ENCODE peak calls at places on chromosomes 7 and 10, in nine cellular contexts. M is cardiac muscle cell; E is heart left ventricle; P is PC-3; W is right cardiac atrium; Q is Peyer's patch; C is aorta; S is Panc1; T is CD8-positive, alpha-beta T cell. R is an unnamed sample. For H3K4me1 and H3K9me3, the result is how much of the 10 kb centered on the place peaks cover.

GRCh38 chr10:75295901-75296441 is 60.2 kb upstream of the COMTD1 start:
- DNase-seq in M (peak), E (no peak), S (no peak), Q (no peak), W (no peak), P (no peak), T (no peak), C (no peak), R (no peak)

GRCh38 chr10:24894309-24894708 is 58.1 kb downstream of the PRTFDC1 start:
- DNase-seq in T (peak), P (no peak), S (no peak), E (no peak), W (no peak), Q (peak), M (peak), C (peak), R (peak)

GRCh38 chr10:10092581-10092980 is 925.1 kb upstream of the CELF2 start:
- DNase-seq in P (no peak), Q (no peak), C (no peak), T (no peak), S (no peak), E (no peak), W (peak), M (peak), R (peak)

GRCh38 chr10:93274419-93274818 is 200.7 kb downstream of the CYP26A1 start:
- DNase-seq in S (no peak), M (no peak), T (no peak), W (no peak), C (no peak), P (no peak), Q (no peak), E (no peak), R (no peak)

GRCh38 chr10:95416973-95417372 is 126.2 kb upstream of the PDLIM1 start:
- DNase-seq in W (no peak), Q (no peak), S (no peak), M (no peak), E (no peak), C (no peak), T (no peak), P (no peak), R (no peak)

GRCh38 chr7:157597562-157597961 is 260.8 kb downstream of the DNAJB6 start:
- DNase-seq in Q (no peak), W (no peak), T (no peak), S (no peak), E (no peak), M (no peak), P (no peak), C (no peak), R (no peak)

GRCh38 chr10:13219685-13220670 is 14.2 kb downstream of the UCMA start:
- DNase-seq in M (peak), E (no peak), C (no peak), P (peak), S (peak), Q (no peak), W (no peak), T (no peak), R (no peak)

GRCh38 chr7:114081606-114082425 is 163.0 kb upstream of the PPP1R3A start:
- DNase-seq in C (no peak), T (no peak), P (peak), M (peak), S (peak), Q (no peak), W (no peak), E (no peak), R (no peak)

GRCh38 chr10:14429043-14429713 is 98.5 kb upstream of the FRMD4A start:
- DNase-seq in Q (no peak), M (no peak), T (no peak), W (no peak), P (no peak), C (no peak), E (no peak), S (no peak), R (no peak)

GRCh38 chr7:136677456-136678365 is 190.7 kb upstream of the CHRM2 start:
- DNase-seq in M (peak), P (peak), Q (no peak), S (no peak), E (no peak), C (no peak), W (no peak), T (no peak), R (no peak)

GRCh38 chr10:77391605-77392235 is 245.9 kb downstream of the KCNMA1 start:
- DNase-seq in C (peak), W (peak), S (peak), E (peak), Q (peak), T (no peak), M (peak), P (peak), R (peak)

GRCh38 chr7:129458171-129458570 is 23.9 kb downstream of the STRIP2 start:
- DNase-seq in T (no peak), C (no peak), S (no peak), P (no peak), W (no peak), E (no peak), Q (no peak), M (no peak), R (no peak)

GRCh38 chr10:7659560-7659959 is 7.2 kb downstream of the ITIH5 start:
- DNase-seq in Q (no peak), P (no peak), S (no peak), C (no peak), E (no peak), M (no peak), W (no peak), T (no peak), R (no peak)

GRCh38 chr10:35908451-35908850 is 266.4 kb upstream of the FZD8 start:
- DNase-seq in C (no peak), M (no peak), Q (no peak), E (no peak), W (no peak), T (no peak), P (no peak), S (no peak), R (no peak)

GRCh38 chr10:101238732-101239105 is 9.5 kb upstream of the LBX1 start:
- DNase-seq in W (no peak), P (peak), C (no peak), S (no peak), T (no peak), M (peak), Q (no peak), E (no peak), R (no peak)

GRCh38 chr7:151206914-151207313 is 3.4 kb downstream of the H2BK1 start:
- DNase-seq in W (no peak), P (no peak), M (no peak), C (no peak), T (peak), Q (no peak), E (no peak), S (no peak), R (no peak)

GRCh38 chr10:52563361-52563760 is 209.2 kb downstream of the MBL2 start:
- DNase-seq in T (no peak), P (no peak), Q (no peak), W (no peak), M (peak), S (no peak), C (no peak), E (no peak), R (no peak)

GRCh38 chr10:132446661-132447445 is 49.9 kb downstream of the PWWP2B start:
- DNase-seq in E (no peak), Q (peak), M (peak), S (no peak), P (peak), C (peak), T (peak), W (peak), R (peak)

GRCh38 chr10:48523820-48524758 is 80.8 kb downstream of the ARHGAP22 start:
- DNase-seq in C (peak), T (no peak), E (no peak), P (peak), W (no peak), S (no peak), M (peak), Q (no peak), R (no peak)

GRCh38 chr10:44039599-44039998 is 345.3 kb downstream of the CXCL12 start:
- DNase-seq in Q (no peak), T (no peak), C (no peak), E (no peak), W (no peak), P (no peak), M (peak), S (no peak), R (no peak)

GRCh38 chr7:23246540-23246939 is at the start of gene GPNMB:
- DNase-seq in Q (no peak), E (peak), C (peak), T (no peak), W (no peak), S (no peak), P (peak), M (peak), R (no peak)

GRCh38 chr10:14584643-14585042 is 190.1 kb downstream of the FAM107B start:
- DNase-seq in M (no peak), P (no peak), C (no peak), Q (no peak), S (no peak), E (no peak), W (no peak), T (no peak), R (no peak)

GRCh38 chr7:1638113-1638726 is 31.9 kb upstream of the ELFN1 start:
- DNase-seq in P (no peak), C (no peak), E (no peak), S (no peak), M (peak), Q (no peak), T (no peak), W (no peak), R (no peak)

GRCh38 chr10:103564799-103565365 is 71.4 kb downstream of the NEURL1 start:
- DNase-seq in M (peak), P (peak), E (no peak), W (no peak), S (no peak), T (peak), Q (no peak), C (no peak), R (no peak)

GRCh38 chr10:30894221-30894620 is 137.4 kb downstream of the ZNF438 start:
- DNase-seq in M (no peak), E (no peak), W (no peak), S (no peak), C (no peak), T (no peak), P (no peak), Q (no peak), R (no peak)

GRCh38 chr7:409344-410281 is 110.0 kb downstream of the PDGFA start:
- DNase-seq in W (no peak), M (no peak), P (no peak), T (no peak), E (no peak), Q (no peak), C (peak), S (no peak), R (no peak)
- H3K4me1 ChIP-seq in W (under half), M (under half), P (under half), T (under half), E (under half), Q (under half), C (under half), S (under half), R (under half)

GRCh38 chr7:74031403-74032190 is 3.6 kb downstream of the ELN start:
- DNase-seq in P (no peak), Q (no peak), W (no peak), T (no peak), E (no peak), C (no peak), S (no peak), M (no peak), R (no peak)

GRCh38 chr7:74032191-74032490 is 4.2 kb downstream of the ELN start:
- DNase-seq in M (peak), W (peak), E (peak), S (no peak), T (no peak), P (no peak), C (peak), Q (no peak), R (peak)

GRCh38 chr7:74029094-74029785 is 1.3 kb downstream of the ELN start:
- DNase-seq in Q (no peak), W (peak), T (no peak), E (no peak), P (no peak), S (no peak), M (no peak), C (peak), R (no peak)

GRCh38 chr7:74029991-74030415 is 2.0 kb downstream of the ELN start:
- DNase-seq in E (no peak), S (no peak), M (no peak), P (no peak), T (no peak), W (peak), Q (no peak), C (no peak), R (no peak)

GRCh38 chr7:74030861-74031260 is 2.9 kb downstream of the ELN start:
- DNase-seq in E (no peak), Q (no peak), T (no peak), C (no peak), W (no peak), S (no peak), P (no peak), M (no peak), R (no peak)
- H3K27ac ChIP-seq in E (peak), Q (no peak), T (no peak), C (peak), W (peak), S (no peak), P (no peak), M (no peak), R (peak)

GRCh38 chr7:15430191-15430590 is 131.6 kb downstream of the AGMO start:
- DNase-seq in E (no peak), C (no peak), W (no peak), Q (no peak), S (no peak), P (no peak), M (no peak), T (no peak), R (no peak)
- H3K9me3 ChIP-seq in E (under half), C (under half), W (under half), Q (under half), S (under half), P (under half), M (under half), T (under half), R (under half)

GRCh38 chr10:29414501-29414900 is 125.6 kb downstream of the LYZL1 start:
- DNase-seq in W (no peak), P (no peak), M (no peak), T (no peak), C (no peak), E (no peak), Q (no peak), S (no peak), R (no peak)

GRCh38 chr10:29412452-29413004 is 123.7 kb downstream of the LYZL1 start:
- DNase-seq in S (no peak), E (no peak), P (no peak), M (peak), Q (no peak), C (no peak), W (no peak), T (no peak), R (no peak)

GRCh38 chr10:29411666-29412335 is 122.9 kb downstream of the LYZL1 start:
- DNase-seq in Q (no peak), C (no peak), S (no peak), M (peak), P (no peak), T (no peak), E (no peak), W (no peak), R (no peak)

GRCh38 chr10:29417324-29417723 is 128.5 kb downstream of the LYZL1 start:
- DNase-seq in T (no peak), M (no peak), Q (no peak), S (no peak), E (no peak), P (no peak), C (no peak), W (no peak), R (no peak)

DNA sequence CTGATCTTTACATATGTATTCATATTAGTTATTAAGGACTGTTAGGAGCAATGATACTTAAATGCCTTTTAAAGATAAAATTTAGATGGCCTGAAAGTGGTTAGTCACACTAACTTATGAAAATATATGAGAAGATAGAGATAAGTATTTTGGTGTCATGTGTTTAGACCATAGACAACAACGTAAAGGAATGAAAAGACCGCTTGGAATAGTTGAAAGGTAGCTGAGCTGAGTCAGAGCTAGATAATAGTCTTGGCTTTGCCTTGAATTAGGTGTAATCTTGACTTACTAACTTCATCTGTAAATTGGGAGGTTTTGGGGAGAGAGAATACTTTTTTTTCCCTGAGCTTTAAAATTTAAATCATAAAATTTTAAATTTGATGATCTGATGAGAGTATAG is 127.0 kb downstream of the LYZL1 start:
- DNase-seq in M (peak), T (no peak), S (no peak), W (no peak), E (no peak), C (no peak), P (no peak), Q (no peak), R (no peak)
- H3K4me1 ChIP-seq in M (under half), T (under half), S (under half), W (under half), E (under half), C (under half), P (under half), Q (under half), R (under half)

GRCh38 chr10:97539523-97540200 is 32.9 kb upstream of the ANKRD2 start:
- DNase-seq in Q (no peak), P (peak), T (no peak), M (peak), C (peak), W (peak), S (no peak), E (peak), R (no peak)

GRCh38 chr10:97537186-97537869 is 35.3 kb upstream of the ANKRD2 start:
- DNase-seq in E (no peak), C (no peak), Q (no peak), W (no peak), S (no peak), P (no peak), T (no peak), M (no peak), R (no peak)

GRCh38 chr10:97538839-97539238 is 33.7 kb upstream of the ANKRD2 start:
- DNase-seq in S (no peak), P (peak), W (no peak), C (no peak), M (no peak), E (no peak), T (no peak), Q (no peak), R (no peak)

GRCh38 chr10:97540669-97541500 is 31.7 kb upstream of the ANKRD2 start:
- DNase-seq in T (no peak), P (no peak), Q (no peak), W (peak), C (peak), M (peak), S (no peak), E (peak), R (no peak)

GRCh38 chr10:97538401-97538800 is 34.2 kb upstream of the ANKRD2 start:
- DNase-seq in E (no peak), W (no peak), M (peak), Q (no peak), T (no peak), C (no peak), S (no peak), P (no peak), R (no peak)
- H3K27ac ChIP-seq in E (no peak), W (no peak), M (no peak), Q (no peak), T (no peak), C (peak), S (peak), P (no peak), R (no peak)

GRCh38 chr7:112297681-112298080 is 91.2 kb downstream of the ZNF277 start:
- DNase-seq in W (no peak), M (no peak), C (no peak), P (no peak), T (no peak), Q (no peak), S (no peak), E (no peak), R (no peak)

GRCh38 chr7:112296416-112296815 is 89.9 kb downstream of the ZNF277 start:
- DNase-seq in M (peak), C (no peak), Q (no peak), E (no peak), T (no peak), S (no peak), W (no peak), P (no peak), R (no peak)

GRCh38 chr7:112288301-112288700 is 81.8 kb downstream of the ZNF277 start:
- DNase-seq in T (no peak), M (no peak), P (no peak), E (no peak), Q (no peak), C (no peak), W (no peak), S (no peak), R (no peak)

GRCh38 chr7:112290065-112290464 is 83.6 kb downstream of the ZNF277 start:
- DNase-seq in W (no peak), Q (no peak), C (no peak), S (no peak), P (peak), E (no peak), T (no peak), M (peak), R (no peak)

DNA sequence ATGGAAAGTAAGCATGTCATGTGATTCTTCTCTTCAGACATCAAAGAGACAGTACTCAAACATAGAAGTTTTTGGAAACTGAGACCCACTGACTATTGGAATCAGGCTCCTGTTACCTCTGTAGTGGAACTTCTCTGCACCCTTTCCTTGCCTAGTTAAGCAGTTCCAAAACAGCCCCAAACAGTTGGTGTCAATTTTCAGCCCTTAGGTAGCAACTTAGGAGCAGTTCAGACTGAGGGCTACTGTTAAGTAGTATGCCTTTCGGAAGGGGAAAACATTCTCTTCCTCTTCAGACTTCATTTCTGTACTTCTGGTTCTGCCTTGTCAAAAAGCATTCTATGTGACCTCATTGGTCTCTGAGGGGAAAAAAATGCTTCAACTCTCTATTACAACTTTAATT is 85.7 kb downstream of the ZNF277 start:
- DNase-seq in T (no peak), Q (no peak), W (no peak), M (no peak), E (no peak), C (no peak), S (no peak), P (no peak), R (no peak)
- H3K9me3 ChIP-seq in T (under half), Q (under half), W (under half), M (under half), E (under half), C (under half), S (under half), P (under half), R (under half)